ENCODE peak calls at places on chromosomes 2 and 18, in six cellular contexts. Z is PC-3, R is GM23248, H is GM23338, A is neural progenitor cell, V is MM.1S. T is an unnamed sample.

GRCh38 chr2:160932960-160933359 is 227.3 kb upstream of the TANK start:
- DNase-seq in Z (peak; percentile 34), V (no peak), A (no peak), H (no peak), R (peak; percentile 79), T (peak; percentile 5)

GRCh38 chr2:122804494-122804893 is 1049.0 kb downstream of the TSN start:
- DNase-seq in V (no peak), Z (peak; percentile 55), A (no peak), H (no peak), R (peak; percentile 23), T (no peak)

GRCh38 chr2:168571061-168571460 is 115.0 kb downstream of the CERS6 start:
- DNase-seq in H (no peak), Z (peak; percentile 58), A (no peak), R (no peak), V (no peak), T (no peak)

GRCh38 chr2:203936535-203936934 is at the start of gene ICOS:
- DNase-seq in V (no peak), Z (no peak), A (no peak), R (no peak), H (no peak), T (no peak)

GRCh38 chr2:53475766-53476165 is 291.8 kb upstream of the CHAC2 start:
- DNase-seq in R (peak; percentile 23), H (no peak), Z (peak; percentile 59), A (no peak), V (no peak), T (no peak)

GRCh38 chr2:219174801-219175200 is 1.9 kb downstream of the CNPPD1 start:
- DNase-seq in R (no peak), V (no peak), H (no peak), Z (no peak), A (no peak), T (no peak)

GRCh38 chr2:8680931-8681760 is 710 bp upstream of the ID2 start:
- DNase-seq in A (peak; percentile 80), H (peak; percentile 80), V (peak; percentile 86), Z (peak; percentile 51), R (peak; percentile 98), T (peak; percentile 20)

GRCh38 chr2:237790353-237790752 is 8.2 kb upstream of the RBM44 start:
- DNase-seq in A (no peak), V (no peak), R (peak; percentile 49), H (no peak), Z (peak; percentile 17), T (no peak)

GRCh38 chr2:129443235-129443884 is 536.1 kb upstream of the RAB6C start:
- DNase-seq in A (no peak), H (no peak), Z (no peak), R (peak; percentile 1), V (no peak), T (no peak)

GRCh38 chr18:36533446-36534153 is 236.1 kb downstream of the FHOD3 start:
- DNase-seq in Z (no peak), H (no peak), V (no peak), A (no peak), R (no peak), T (no peak)

GRCh38 chr2:64137567-64137966 is 6.7 kb downstream of the PELI1 start:
- DNase-seq in H (no peak), V (no peak), Z (no peak), R (no peak), A (no peak), T (no peak)
- TF ChIP-seq EZH2 in H (no peak), V (no peak), Z (no peak), R (no peak), A (no peak), T (no peak)

GRCh38 chr2:16395601-16396000 is 270.0 kb downstream of the CYRIA start:
- DNase-seq in A (no peak), H (no peak), V (no peak), R (no peak), Z (no peak), T (no peak)
- H3F3A ChIP-seq in A (peaks cover 5% of the 10 kb centered on the region), H (no peaks in the 10 kb centered on the region), V (no peaks in the 10 kb centered on the region), R (no peaks in the 10 kb centered on the region), Z (no peaks in the 10 kb centered on the region), T (no peaks in the 10 kb centered on the region)

GRCh38 chr2:151357359-151357758 is at the start of gene TNFAIP6:
- DNase-seq in H (peak; percentile 56), A (no peak), V (no peak), R (peak; percentile 98), Z (peak; percentile 22), T (no peak)
- TF ChIP-seq EZH2 in H (no peak), A (no peak), V (no peak), R (no peak), Z (no peak), T (no peak)

GRCh38 chr2:137980459-137980858 is 16.2 kb downstream of the HNMT start:
- DNase-seq in A (no peak), V (no peak), R (peak; percentile 51), Z (no peak), H (no peak), T (no peak)

GRCh38 chr2:137975280-137976271 is 11.3 kb downstream of the HNMT start:
- DNase-seq in Z (peak; percentile 93), A (no peak), H (no peak), R (no peak), V (no peak), T (no peak)

GRCh38 chr2:137976274-137976673 is 12.0 kb downstream of the HNMT start:
- DNase-seq in R (no peak), V (no peak), Z (peak; percentile 42), H (no peak), A (no peak), T (no peak)

GRCh38 chr2:137981112-137981679 is 16.9 kb downstream of the HNMT start:
- DNase-seq in Z (no peak), H (no peak), R (no peak), V (no peak), A (no peak), T (no peak)

DNA sequence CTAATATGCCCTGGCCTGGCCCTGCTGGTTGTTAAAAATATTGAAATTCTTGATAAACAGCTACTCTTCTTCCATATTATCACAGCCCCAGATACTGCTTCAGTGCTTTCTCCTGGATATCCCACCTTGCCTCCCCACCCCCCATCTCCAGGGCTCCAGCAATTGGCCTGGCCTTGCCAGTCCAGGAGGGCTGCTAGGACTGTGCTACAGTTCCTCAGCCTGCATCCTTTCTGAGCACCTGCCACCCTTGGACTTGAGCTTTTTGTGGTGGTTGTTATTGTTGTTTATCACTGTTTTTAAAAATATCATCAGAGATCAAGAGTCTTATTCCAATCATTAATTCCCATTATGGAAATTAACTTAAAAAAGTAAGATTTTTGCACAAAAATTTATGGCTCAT is 13.5 kb downstream of the HNMT start:
- DNase-seq in A (no peak), V (no peak), H (no peak), Z (no peak), R (no peak), T (no peak)
- H3F3A ChIP-seq in A (no peaks in the 10 kb centered on the region), V (no peaks in the 10 kb centered on the region), H (no peaks in the 10 kb centered on the region), Z (no peaks in the 10 kb centered on the region), R (no peaks in the 10 kb centered on the region), T (peaks cover 16% of the 10 kb centered on the region)

GRCh38 chr2:217275091-217275490 is 415.2 kb upstream of the TNP1 start:
- DNase-seq in A (no peak), R (no peak), V (no peak), H (no peak), Z (no peak), T (no peak)
- TF ChIP-seq EZH2 in A (no peak), R (no peak), V (no peak), H (no peak), Z (no peak), T (no peak)

DNA sequence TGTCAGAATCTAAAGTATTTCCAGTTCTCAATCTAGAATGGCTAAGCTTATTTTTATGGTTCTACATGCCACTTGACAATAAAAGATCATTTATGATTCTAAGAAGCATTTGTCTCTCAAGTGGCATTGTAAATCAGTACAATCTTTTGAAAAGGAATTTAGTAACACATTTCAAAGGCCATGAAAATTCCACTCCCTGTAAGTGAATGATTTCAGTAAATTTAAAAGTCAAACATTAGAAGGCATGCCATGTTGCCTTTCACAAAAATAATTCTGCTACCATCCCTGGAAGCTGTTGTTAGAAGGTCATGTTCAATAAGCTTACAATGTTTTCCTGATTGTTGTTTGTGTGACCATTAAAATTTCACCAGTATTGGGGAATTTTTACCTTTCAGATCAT is 142.9 kb downstream of the RPIA start:
- DNase-seq in V (no peak), A (no peak), R (no peak), H (no peak), Z (no peak), T (no peak)
- H3F3A ChIP-seq in V (no peaks in the 10 kb centered on the region), A (no peaks in the 10 kb centered on the region), R (no peaks in the 10 kb centered on the region), H (no peaks in the 10 kb centered on the region), Z (no peaks in the 10 kb centered on the region), T (no peaks in the 10 kb centered on the region)

T was measured in PC-9.